ENCODE peak calls at places on chromosomes 4 and X, in six cellular contexts. K is AG04450; H is caudate nucleus; N is activated T-helper 1 cell treated with anti-CD3 and anti-CD28 coated beads, Interleukin-2, amount 50 U/mL, for 16 hours; V is heart right ventricle; J is coronary artery. Z is an unnamed sample.

GRCh38 chr4:98955229-98955628 is 26.3 kb upstream of the EIF4E start:
- DNase-seq in K (no peak), H (no peak), N (no peak), V (no peak), J (no peak), Z (no peak)

GRCh38 chr4:54961357-54961975 is 163.9 kb downstream of the KDR start:
- DNase-seq in K (no peak), H (no peak), N (no peak), V (no peak), J (no peak), Z (no peak)

GRCh38 chr4:159598602-159599001 is 495.7 kb downstream of the RAPGEF2 start:
- DNase-seq in K (no peak), H (no peak), N (no peak), V (no peak), J (no peak), Z (no peak)

GRCh38 chr4:71009796-71010588 is 16.5 kb downstream of the DCK start:
- DNase-seq in K (no peak), H (no peak), N (no peak), V (no peak), J (no peak), Z (no peak)

GRCh38 chrX:119145241-119145653 is 17.6 kb upstream of the KIAA1210 start:
- DNase-seq in K (no peak), H (no peak), N (no peak), V (no peak), J (no peak), Z (no peak)

GRCh38 chr4:129342820-129343219 is 246.9 kb downstream of the C4orf33 start:
- DNase-seq in K (no peak), H (no peak), N (no peak), V (no peak), J (no peak), Z (no peak)

GRCh38 chr4:125750827-125751466 is 436.2 kb downstream of the FAT4 start:
- DNase-seq in K (no peak), H (peak), N (no peak), V (no peak), J (no peak), Z (no peak)

GRCh38 chrX:137032378-137032694 is 1.5 kb downstream of the GPR101 start:
- DNase-seq in K (no peak), H (no peak), N (no peak), V (no peak), J (no peak), Z (no peak)

GRCh38 chrX:10415704-10416001 is 204.7 kb downstream of the MID1 start:
- DNase-seq in K (peak), H (no peak), N (no peak), V (no peak), J (no peak), Z (no peak)

GRCh38 chr4:184510431-184510830 is 36.1 kb upstream of the IRF2 start:
- DNase-seq in K (no peak), H (no peak), N (no peak), V (no peak), J (no peak), Z (no peak)

GRCh38 chrX:14963447-14964236 is 90.4 kb downstream of the MOSPD2 start:
- DNase-seq in K (no peak), H (no peak), N (no peak), V (no peak), J (no peak), Z (no peak)

GRCh38 chr4:107922486-107923473 is 8.6 kb upstream of the CYP2U1 start:
- DNase-seq in K (no peak), H (no peak), N (no peak), V (no peak), J (no peak), Z (no peak)

GRCh38 chr4:127214001-127214400 is 418.8 kb upstream of the INTU start:
- DNase-seq in K (no peak), H (no peak), N (no peak), V (no peak), J (no peak), Z (no peak)

GRCh38 chrX:150581093-150581775 is 12.8 kb downstream of the MTM1 start:
- DNase-seq in K (peak), H (no peak), N (no peak), V (no peak), J (no peak), Z (no peak)

GRCh38 chr4:6773106-6773505 is 9.4 kb upstream of the KIAA0232 start:
- DNase-seq in K (no peak), H (no peak), N (no peak), V (no peak), J (no peak), Z (no peak)

GRCh38 chr4:26288308-26288982 is 32.4 kb upstream of the RBPJ start:
- DNase-seq in K (no peak), H (no peak), N (no peak), V (no peak), J (no peak), Z (no peak)

GRCh38 chr4:185800266-185800945 is 11.6 kb downstream of the SORBS2 start:
- DNase-seq in K (no peak), H (no peak), N (no peak), V (no peak), J (no peak), Z (no peak)

GRCh38 chr4:101475246-101475645 is 127.9 kb upstream of the PPP3CA start:
- DNase-seq in K (no peak), H (no peak), N (no peak), V (no peak), J (no peak), Z (no peak)

GRCh38 chr4:76067652-76068286 is 6.7 kb upstream of the ART3 start:
- DNase-seq in K (peak), H (peak), N (peak), V (peak), J (no peak), Z (no peak)

GRCh38 chrX:44223150-44223549 is 120.3 kb downstream of the EFHC2 start:
- DNase-seq in K (no peak), H (no peak), N (no peak), V (no peak), J (no peak), Z (no peak)

GRCh38 chrX:132266583-132267355 is 47.5 kb upstream of the RAP2C start:
- DNase-seq in K (peak), H (no peak), N (no peak), V (no peak), J (no peak), Z (no peak)

GRCh38 chr4:169621754-169622481 is 1.5 kb downstream of the CLCN3 start:
- DNase-seq in K (peak), H (no peak), N (no peak), V (no peak), J (no peak), Z (no peak)

Z was measured in cortex of kidney.